ENCODE peak calls at places on chromosomes 1 and 21, in four cellular contexts. One of them, this sample, is unnamed.

GRCh38 chr1:192801451-192801850 is 7.4 kb upstream of the RGS2 start:
- DNase-seq in fibroblast of lung: no peak
- DNase-seq in pancreas: no peak
- DNase-seq in fibroblast of mammary gland: no peak
- DNase-seq in this sample: no peak

GRCh38 chr21:35048706-35049617 is at the start of gene RUNX1:
- DNase-seq in fibroblast of mammary gland: peak; percentile 70
- DNase-seq in fibroblast of lung: peak; percentile 96
- DNase-seq in pancreas: no peak
- DNase-seq in this sample: no peak

GRCh38 chr1:21200767-21201166 is 24.1 kb upstream of the EIF4G3 start:
- DNase-seq in pancreas: no peak
- DNase-seq in fibroblast of lung: peak; percentile 69
- DNase-seq in fibroblast of mammary gland: peak; percentile 71
- DNase-seq in this sample: no peak

GRCh38 chr21:43824250-43824882 is 35.0 kb downstream of the RRP1 start:
- DNase-seq in fibroblast of mammary gland: peak; percentile 71
- DNase-seq in fibroblast of lung: peak; percentile 62
- DNase-seq in pancreas: no peak
- DNase-seq in this sample: no peak

GRCh38 chr1:23081376-23081775 is 62.1 kb downstream of the KDM1A start:
- DNase-seq in fibroblast of mammary gland: no peak
- DNase-seq in fibroblast of lung: no peak
- DNase-seq in pancreas: no peak
- DNase-seq in this sample: no peak

GRCh38 chr1:177615251-177615650 is 354.6 kb downstream of the SEC16B start:
- DNase-seq in fibroblast of mammary gland: peak; percentile 27
- DNase-seq in fibroblast of lung: no peak
- DNase-seq in pancreas: no peak
- DNase-seq in this sample: no peak

GRCh38 chr1:221631551-221631950 is 110.3 kb downstream of the DUSP10 start:
- DNase-seq in fibroblast of lung: no peak
- DNase-seq in pancreas: no peak
- DNase-seq in fibroblast of mammary gland: no peak
- DNase-seq in this sample: no peak

GRCh38 chr1:9691726-9692125 is 40.2 kb downstream of the PIK3CD start:
- DNase-seq in fibroblast of lung: peak; percentile 22
- DNase-seq in pancreas: no peak
- DNase-seq in fibroblast of mammary gland: no peak
- DNase-seq in this sample: no peak

GRCh38 chr1:193229136-193229535 is 42.7 kb upstream of the B3GALT2 start:
- DNase-seq in pancreas: no peak
- DNase-seq in fibroblast of mammary gland: peak; percentile 3
- DNase-seq in fibroblast of lung: peak; percentile 3
- DNase-seq in this sample: no peak

GRCh38 chr1:64846573-64847430 is 101.9 kb downstream of the RAVER2 start:
- DNase-seq in fibroblast of lung: no peak
- DNase-seq in pancreas: no peak
- DNase-seq in fibroblast of mammary gland: no peak
- DNase-seq in this sample: no peak

DNA sequence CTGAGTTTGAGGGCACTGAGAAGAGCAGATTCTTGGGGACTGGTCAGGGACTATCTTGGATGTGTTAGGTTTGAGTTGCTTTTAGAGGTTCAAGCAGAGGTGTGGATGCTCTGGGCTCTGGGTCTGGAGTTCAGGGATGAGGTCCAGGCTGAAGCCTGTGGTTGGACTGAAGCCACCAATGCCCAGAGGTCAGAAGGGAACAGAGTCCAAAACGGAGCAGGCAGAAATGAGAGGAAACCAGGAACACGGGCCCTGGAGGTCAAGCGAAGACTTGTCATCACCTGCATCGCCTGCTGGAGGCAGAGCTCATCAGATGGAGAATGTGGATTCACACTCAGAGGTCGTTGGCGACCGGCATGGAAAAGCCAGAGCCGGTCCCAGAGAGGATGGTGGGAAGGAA is 129.6 kb upstream of the TMEM51 start:
- DNase-seq in fibroblast of mammary gland: no peak
- DNase-seq in fibroblast of lung: no peak
- DNase-seq in pancreas: no peak
- DNase-seq in this sample: no peak
- H3K4me3 ChIP-seq in fibroblast of mammary gland: no peak overlapping the region
- H3K4me3 ChIP-seq in fibroblast of lung: no peak overlapping the region
- H3K4me3 ChIP-seq in pancreas: no peak overlapping the region
- H3K4me3 ChIP-seq in this sample: no peak overlapping the region

GRCh38 chr1:1173793-1174415 is at the start of gene TTLL10:
- DNase-seq in fibroblast of mammary gland: no peak
- DNase-seq in pancreas: peak; percentile 13
- DNase-seq in fibroblast of lung: no peak
- DNase-seq in this sample: no peak
- TF ChIP-seq CTCF in fibroblast of mammary gland: no peak
- TF ChIP-seq CTCF in pancreas: no peak
- TF ChIP-seq CTCF in fibroblast of lung: no peak
- TF ChIP-seq CTCF in this sample: no peak

DNA sequence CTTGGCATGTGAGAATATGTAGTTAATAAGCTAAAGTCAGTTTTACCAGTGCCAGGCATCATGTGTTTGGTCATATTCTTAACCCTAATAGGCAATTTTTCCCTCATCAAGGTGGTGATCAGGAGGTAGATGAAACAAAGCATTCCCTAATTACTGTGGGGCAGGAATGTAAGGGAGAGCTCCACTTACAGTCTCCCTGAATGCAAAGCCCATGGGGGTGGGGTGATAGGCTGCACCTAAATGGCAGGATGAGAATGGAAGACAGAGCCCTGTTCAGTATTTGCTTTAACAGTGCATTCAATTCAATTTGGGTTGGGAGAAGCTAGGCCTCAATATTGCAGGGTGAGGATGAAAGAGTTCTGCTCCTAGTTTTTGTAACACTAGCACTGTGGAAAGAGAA is 23.4 kb downstream of the ZNF678 start:
- DNase-seq in fibroblast of mammary gland: no peak
- DNase-seq in fibroblast of lung: no peak
- DNase-seq in pancreas: no peak
- DNase-seq in this sample: no peak
- H3K4me3 ChIP-seq in fibroblast of mammary gland: no peak overlapping the region
- H3K4me3 ChIP-seq in fibroblast of lung: no peak overlapping the region
- H3K4me3 ChIP-seq in pancreas: no peak overlapping the region
- H3K4me3 ChIP-seq in this sample: no peak overlapping the region

GRCh38 chr1:52364235-52364839 is 1.7 kb downstream of the CC2D1B start:
- DNase-seq in pancreas: no peak
- DNase-seq in fibroblast of lung: no peak
- DNase-seq in fibroblast of mammary gland: no peak
- DNase-seq in this sample: no peak
- TF ChIP-seq CTCF in pancreas: no peak
- TF ChIP-seq CTCF in fibroblast of lung: no peak
- TF ChIP-seq CTCF in fibroblast of mammary gland: peak; percentile 1
- TF ChIP-seq CTCF in this sample: no peak

GRCh38 chr1:156154317-156154749 is 948 bp downstream of the SEMA4A start:
- DNase-seq in fibroblast of lung: no peak
- DNase-seq in fibroblast of mammary gland: no peak
- DNase-seq in pancreas: no peak
- DNase-seq in this sample: no peak
- H3K4me3 ChIP-seq in fibroblast of lung: no peak overlapping the region
- H3K4me3 ChIP-seq in fibroblast of mammary gland: no peak overlapping the region
- H3K4me3 ChIP-seq in pancreas: no peak overlapping the region
- H3K4me3 ChIP-seq in this sample: peak overlapping the region; percentile 75

GRCh38 chr1:31747304-31747703 is 16.8 kb downstream of the ADGRB2 start:
- DNase-seq in fibroblast of lung: no peak
- DNase-seq in fibroblast of mammary gland: no peak
- DNase-seq in pancreas: no peak
- DNase-seq in this sample: no peak

GRCh38 chr1:31746687-31747086 is 17.5 kb downstream of the ADGRB2 start:
- DNase-seq in fibroblast of lung: no peak
- DNase-seq in pancreas: no peak
- DNase-seq in fibroblast of mammary gland: no peak
- DNase-seq in this sample: no peak

GRCh38 chr1:31745071-31745897 is 18.9 kb downstream of the ADGRB2 start:
- DNase-seq in pancreas: no peak
- DNase-seq in fibroblast of mammary gland: peak; percentile 54
- DNase-seq in fibroblast of lung: no peak
- DNase-seq in this sample: no peak

GRCh38 chr1:31744165-31744888 is 19.8 kb downstream of the ADGRB2 start:
- DNase-seq in fibroblast of lung: no peak
- DNase-seq in fibroblast of mammary gland: no peak
- DNase-seq in pancreas: no peak
- DNase-seq in this sample: no peak

DNA sequence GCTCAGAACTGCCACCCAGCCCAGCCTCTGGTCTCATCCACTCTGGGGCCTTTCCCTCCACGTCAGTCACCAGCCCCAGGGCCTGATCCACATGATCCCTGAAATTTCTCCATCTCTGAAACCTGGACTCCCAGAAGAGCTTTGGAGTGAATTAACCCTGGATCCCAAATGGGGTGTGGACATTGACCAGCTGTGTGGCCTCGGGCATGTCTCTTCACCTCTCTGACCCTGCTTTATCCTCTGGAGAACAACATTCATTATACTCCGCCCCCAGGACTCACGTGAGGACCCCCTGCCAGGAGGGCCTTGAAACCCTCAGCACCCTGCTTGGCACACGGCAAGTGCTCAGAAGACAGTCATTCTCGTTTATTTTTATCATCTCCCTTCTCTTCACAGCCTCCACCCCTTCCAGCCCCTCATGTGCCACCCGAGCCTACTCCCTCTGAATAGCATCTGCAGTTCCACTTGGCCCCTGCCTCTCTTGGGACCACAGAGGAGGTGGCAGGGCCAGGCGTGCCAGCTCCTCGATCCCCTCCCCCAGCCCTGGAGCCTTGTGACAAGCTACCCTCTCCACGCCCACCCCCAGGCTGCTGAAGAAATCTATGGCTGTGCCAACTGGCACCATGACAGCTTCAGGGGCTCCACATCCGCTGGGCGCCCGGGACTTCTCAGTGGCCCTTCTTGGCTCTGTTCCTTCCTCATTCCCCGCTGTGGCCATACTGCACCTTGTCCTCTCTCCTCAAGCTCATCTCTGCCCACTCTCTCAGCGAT is 18.1 kb downstream of the ADGRB2 start:
- DNase-seq in fibroblast of lung: no peak
- DNase-seq in pancreas: no peak
- DNase-seq in fibroblast of mammary gland: no peak
- DNase-seq in this sample: no peak
- TF ChIP-seq CTCF in fibroblast of lung: no peak
- TF ChIP-seq CTCF in pancreas: no peak
- TF ChIP-seq CTCF in fibroblast of mammary gland: no peak
- TF ChIP-seq CTCF in this sample: no peak

DNA sequence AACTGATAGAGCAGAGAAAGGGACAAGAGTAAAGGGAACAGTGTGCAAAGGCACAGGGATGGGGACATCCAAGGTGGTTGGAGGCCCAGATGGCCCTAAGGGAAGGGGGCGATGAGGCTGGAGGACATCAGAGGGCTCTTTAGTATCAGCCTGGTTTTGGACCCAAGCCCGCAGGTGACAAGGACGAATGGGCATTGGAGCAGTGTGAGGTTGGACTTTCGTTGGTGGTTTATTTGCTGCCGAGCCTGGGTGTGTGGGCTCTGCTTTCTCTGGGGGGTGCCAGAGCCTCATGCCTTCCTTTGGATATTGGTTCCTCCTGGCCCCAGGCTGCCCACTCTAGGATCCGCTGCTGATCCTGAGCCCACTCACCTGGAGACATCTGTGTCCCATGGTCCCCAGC is 12.1 kb downstream of the FOXO6 start:
- DNase-seq in fibroblast of mammary gland: no peak
- DNase-seq in pancreas: no peak
- DNase-seq in fibroblast of lung: no peak
- DNase-seq in this sample: no peak
- H3K4me3 ChIP-seq in fibroblast of mammary gland: no peak overlapping the region
- H3K4me3 ChIP-seq in pancreas: no peak overlapping the region
- H3K4me3 ChIP-seq in fibroblast of lung: no peak overlapping the region
- H3K4me3 ChIP-seq in this sample: no peak overlapping the region

GRCh38 chr1:179252606-179253005 is 23.1 kb upstream of the ABL2 start:
- DNase-seq in fibroblast of lung: no peak
- DNase-seq in pancreas: no peak
- DNase-seq in fibroblast of mammary gland: no peak
- DNase-seq in this sample: no peak

GRCh38 chr1:179247923-179248322 is 18.4 kb upstream of the ABL2 start:
- DNase-seq in fibroblast of lung: no peak
- DNase-seq in fibroblast of mammary gland: no peak
- DNase-seq in pancreas: no peak
- DNase-seq in this sample: no peak

GRCh38 chr1:179253286-179253972 is 24.0 kb upstream of the ABL2 start:
- DNase-seq in fibroblast of mammary gland: peak; percentile 27
- DNase-seq in fibroblast of lung: peak; percentile 81
- DNase-seq in pancreas: no peak
- DNase-seq in this sample: peak; percentile 19

DNA sequence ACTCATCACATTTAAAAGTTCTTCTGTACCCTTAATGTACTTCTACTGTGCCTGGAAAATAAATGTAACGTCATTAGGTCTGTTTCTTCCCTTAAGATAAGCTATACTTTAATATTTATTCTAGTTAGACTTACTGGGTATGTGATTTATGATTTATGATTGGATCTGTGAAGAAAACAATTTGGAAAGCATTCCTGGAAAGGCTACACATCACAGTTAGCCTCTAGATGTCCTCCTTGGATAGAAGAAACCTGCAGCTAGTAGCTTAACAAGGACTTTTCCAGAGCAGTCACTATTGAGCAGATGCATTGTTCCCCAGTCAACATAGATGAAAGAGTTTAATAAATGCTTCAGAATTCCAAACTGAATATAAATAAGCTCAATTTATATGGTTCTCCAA is 22.2 kb upstream of the ABL2 start:
- DNase-seq in fibroblast of lung: peak; percentile 50
- DNase-seq in fibroblast of mammary gland: peak; percentile 63
- DNase-seq in pancreas: peak; percentile 5
- DNase-seq in this sample: peak; percentile 53
- TF ChIP-seq CTCF in fibroblast of lung: peak; percentile 50
- TF ChIP-seq CTCF in fibroblast of mammary gland: peak; percentile 47
- TF ChIP-seq CTCF in pancreas: peak; percentile 23
- TF ChIP-seq CTCF in this sample: peak; percentile 84

GRCh38 chr1:101175474-101175873 is 61.3 kb upstream of the S1PR1 start:
- DNase-seq in pancreas: no peak
- DNase-seq in fibroblast of lung: no peak
- DNase-seq in fibroblast of mammary gland: peak; percentile 14
- DNase-seq in this sample: no peak
- H3K4me3 ChIP-seq in pancreas: no peak overlapping the region
- H3K4me3 ChIP-seq in fibroblast of lung: no peak overlapping the region
- H3K4me3 ChIP-seq in fibroblast of mammary gland: no peak overlapping the region
- H3K4me3 ChIP-seq in this sample: no peak overlapping the region

This sample was measured in LNCaP clone FGC.